ENCODE peak calls at places on chromosomes 4 and X, in eight cellular contexts. E is astrocyte, N is gastrocnemius medialis, W is A673, D is stomach, L is endodermal cell, O is testis, Q is neuronal stem cell. C is an unnamed sample.

GRCh38 chrX:118508221-118508620 is 12.6 kb downstream of the DOCK11 start:
- DNase-seq in E (no peak), N (no peak), W (no peak), D (no peak), L (no peak), O (no peak), Q (no peak), C (no peak)

GRCh38 chrX:12988797-12989196 is 13.9 kb downstream of the TMSB4X start:
- DNase-seq in E (peak), N (no peak), W (no peak), D (peak), L (no peak), O (no peak), Q (no peak), C (no peak)

GRCh38 chr4:64340243-64341110 is 68.8 kb downstream of the TECRL start:
- DNase-seq in E (no peak), N (no peak), W (no peak), D (no peak), L (no peak), O (no peak), Q (no peak), C (no peak)

GRCh38 chr4:620851-621261 is 4.5 kb upstream of the PDE6B start:
- DNase-seq in E (no peak), N (no peak), W (no peak), D (no peak), L (no peak), O (no peak), Q (no peak), C (no peak)

GRCh38 chr4:85430697-85431096 is 44.3 kb upstream of the ARHGAP24 start:
- DNase-seq in E (no peak), N (no peak), W (no peak), D (no peak), L (no peak), O (no peak), Q (no peak), C (no peak)

GRCh38 chr4:137032242-137032641 is 500.1 kb downstream of the PCDH18 start:
- DNase-seq in E (peak), N (no peak), W (peak), D (no peak), L (no peak), O (no peak), Q (no peak), C (no peak)

GRCh38 chr4:174578366-174578765 is 56.1 kb upstream of the HPGD start:
- DNase-seq in E (peak), N (no peak), W (no peak), D (no peak), L (no peak), O (no peak), Q (no peak), C (no peak)

GRCh38 chrX:150099316-150099715 is 161.0 kb upstream of the EOLA2 start:
- DNase-seq in E (no peak), N (no peak), W (no peak), D (no peak), L (no peak), O (no peak), Q (no peak), C (no peak)

GRCh38 chr4:114317564-114317963 is 281.0 kb upstream of the UGT8 start:
- DNase-seq in E (no peak), N (no peak), W (no peak), D (no peak), L (no peak), O (no peak), Q (no peak), C (no peak)

GRCh38 chr4:67344594-67345380 is 200.5 kb downstream of the CENPC start:
- DNase-seq in E (no peak), N (no peak), W (no peak), D (no peak), L (no peak), O (no peak), Q (no peak), C (no peak)

GRCh38 chrX:51759055-51759454 is 15.8 kb downstream of the GSPT2 start:
- DNase-seq in E (no peak), N (no peak), W (no peak), D (no peak), L (no peak), O (no peak), Q (no peak), C (no peak)

GRCh38 chrX:13689519-13690211 is 737 bp downstream of the RAB9A start:
- DNase-seq in E (peak), N (no peak), W (peak), D (no peak), L (no peak), O (no peak), Q (no peak), C (no peak)

GRCh38 chr4:60737858-60738257 is 462.3 kb upstream of the ADGRL3 start:
- DNase-seq in E (no peak), N (no peak), W (no peak), D (no peak), L (no peak), O (no peak), Q (no peak), C (peak)

GRCh38 chr4:153532636-153533035 is 66.5 kb downstream of the TMEM131L start:
- DNase-seq in E (no peak), N (no peak), W (no peak), D (no peak), L (no peak), O (no peak), Q (no peak), C (no peak)

GRCh38 chr4:116016201-116016600 is 902.8 kb upstream of the NDST4 start:
- DNase-seq in E (peak), N (peak), W (no peak), D (peak), L (no peak), O (no peak), Q (no peak), C (no peak)

GRCh38 chr4:26807330-26807729 is 53.3 kb upstream of the STIM2 start:
- DNase-seq in E (no peak), N (no peak), W (peak), D (no peak), L (no peak), O (no peak), Q (no peak), C (no peak)
- H3K4me3 ChIP-seq in E (no peak), N (no peak), W (no peak), D (no peak), L (no peak), O (no peak), Q (no peak), C (no peak)

GRCh38 chrX:135892781-135893180 is 463 bp downstream of the CT45A10 start:
- DNase-seq in E (no peak), N (no peak), W (no peak), D (no peak), L (no peak), O (no peak), Q (no peak), C (no peak)
- H3K27ac ChIP-seq in E (no peak), N (no peak), W (no peak), D (no peak), L (no peak), O (no peak), Q (no peak), C (no peak)

GRCh38 chr4:151013944-151014343 is 1.1 kb downstream of the LRBA start:
- DNase-seq in E (no peak), N (no peak), W (no peak), D (no peak), L (no peak), O (no peak), Q (no peak), C (no peak)
- H3K4me3 ChIP-seq in E (peak), N (peak), W (peak), D (peak), L (peak), O (peak), Q (peak), C (peak)

GRCh38 chrX:106997611-106998010 is 2.4 kb downstream of the MORC4 start:
- DNase-seq in E (no peak), N (no peak), W (no peak), D (no peak), L (no peak), O (no peak), Q (no peak), C (no peak)

GRCh38 chrX:106999002-106999975 is 723 bp downstream of the MORC4 start:
- DNase-seq in E (peak), N (peak), W (peak), D (peak), L (peak), O (peak), Q (peak), C (no peak)

GRCh38 chrX:106995678-106996077 is 4.3 kb downstream of the MORC4 start:
- DNase-seq in E (no peak), N (no peak), W (no peak), D (no peak), L (no peak), O (peak), Q (no peak), C (no peak)

GRCh38 chrX:107000013-107000515 is at the start of gene MORC4:
- DNase-seq in E (peak), N (peak), W (peak), D (peak), L (peak), O (peak), Q (peak), C (peak)
- H3K27ac ChIP-seq in E (peak), N (peak), W (no peak), D (peak), L (no peak), O (peak), Q (no peak), C (peak)

C was measured in AG04450.